ENCODE peak calls at places on chromosomes 7 and 10, in ten cellular contexts. H is effector memory CD4-positive, alpha-beta T cell; P is AG08395; J is nephron progenitor cell; B is HL-60; R is heart left ventricle; K is left ventricle myocardium inferior; Y is NCI-H1930; C is GM23248; A is WTC11. Q is an unnamed sample.

GRCh38 chr7:102306916-102307677 is 20.4 kb downstream of the SH2B2 start:
- DNase-seq in H (no peak), P (peak), J (peak), B (no peak), R (peak), K (peak), Y (no peak), C (peak), A (peak), Q (no peak)

GRCh38 chr7:79050592-79050991 is 402.9 kb downstream of the MAGI2 start:
- DNase-seq in H (no peak), P (peak), J (no peak), B (no peak), R (no peak), K (no peak), Y (no peak), C (peak), A (no peak), Q (no peak)

GRCh38 chr10:109982123-109982522 is 25.7 kb upstream of the ADD3 start:
- DNase-seq in H (no peak), P (no peak), J (no peak), B (no peak), R (no peak), K (no peak), Y (no peak), C (peak), A (no peak), Q (no peak)

GRCh38 chr10:24617771-24618396 is 105.8 kb downstream of the ARHGAP21 start:
- DNase-seq in H (peak), P (peak), J (peak), B (peak), R (peak), K (peak), Y (no peak), C (peak), A (peak), Q (no peak)

GRCh38 chr7:12369072-12369471 is 34.6 kb downstream of the VWDE start:
- DNase-seq in H (no peak), P (no peak), J (no peak), B (no peak), R (no peak), K (no peak), Y (no peak), C (no peak), A (no peak), Q (no peak)

GRCh38 chr10:6924166-6924565 is 344.1 kb upstream of the PRKCQ start:
- DNase-seq in H (no peak), P (peak), J (no peak), B (no peak), R (no peak), K (no peak), Y (no peak), C (peak), A (no peak), Q (no peak)

GRCh38 chr10:118255355-118255754 is 86.8 kb downstream of the FAM204A start:
- DNase-seq in H (no peak), P (no peak), J (no peak), B (no peak), R (no peak), K (no peak), Y (no peak), C (no peak), A (no peak), Q (no peak)

GRCh38 chr10:33129987-33130386 is 172.0 kb upstream of the ITGB1 start:
- DNase-seq in H (no peak), P (peak), J (no peak), B (no peak), R (no peak), K (no peak), Y (no peak), C (peak), A (no peak), Q (no peak)

GRCh38 chr10:7417103-7417623 is 6.3 kb upstream of the SFMBT2 start:
- DNase-seq in H (no peak), P (peak), J (no peak), B (no peak), R (no peak), K (no peak), Y (no peak), C (peak), A (no peak), Q (no peak)

GRCh38 chr7:139871820-139872219 is 42.8 kb downstream of the TBXAS1 start:
- DNase-seq in H (no peak), P (no peak), J (no peak), B (no peak), R (no peak), K (no peak), Y (no peak), C (peak), A (no peak), Q (no peak)

GRCh38 chr7:155230169-155230593 is 67.5 kb upstream of the INSIG1 start:
- DNase-seq in H (no peak), P (peak), J (peak), B (no peak), R (no peak), K (peak), Y (no peak), C (peak), A (no peak), Q (no peak)

GRCh38 chr10:12396093-12396492 is 46.7 kb downstream of the CAMK1D start:
- DNase-seq in H (no peak), P (no peak), J (no peak), B (no peak), R (no peak), K (no peak), Y (no peak), C (no peak), A (no peak), Q (no peak)

GRCh38 chr10:82234173-82234572 is 359.2 kb downstream of the NRG3 start:
- DNase-seq in H (no peak), P (no peak), J (no peak), B (no peak), R (no peak), K (no peak), Y (no peak), C (no peak), A (no peak), Q (no peak)

Q was measured in NCI-H187 treated with DMSO at 0.1 percent for 48 hours.